ENCODE peak calls at places on chromosomes 12 and 14, in eight cellular contexts. One of them, this sample, is unnamed.

GRCh38 chr14:53193193-53193592 is 40.1 kb upstream of the DDHD1 start:
- DNase-seq in fibroblast of gingiva: no peak
- DNase-seq in NCI-H69: no peak
- DNase-seq in CD4-positive, CD25-positive, alpha-beta regulatory T cell: no peak
- DNase-seq in stimulated activated CD4-positive, alpha-beta T cell treated with anti-CD3 and anti-CD28 coated beads, Interleukin-1b, Interleukin-23, amount 100 ng/mL, for 4 hours: no peak
- DNase-seq in activated T-cell treated with anti-CD3 and anti-CD28 coated beads, Interleukin-2, amount 50 U/mL, for 72 hours: no peak
- DNase-seq in activated CD4-positive, alpha-beta T cell treated with anti-CD3 and anti-CD28 coated beads, Interleukin-2, amount 50 U/mL, for 1 hour: no peak
- DNase-seq in HEK293T: no peak
- DNase-seq in this sample: no peak

GRCh38 chr12:93848453-93849120 is 171.4 kb downstream of the CRADD start:
- DNase-seq in fibroblast of gingiva: no peak
- DNase-seq in NCI-H69: no peak
- DNase-seq in CD4-positive, CD25-positive, alpha-beta regulatory T cell: peak
- DNase-seq in stimulated activated CD4-positive, alpha-beta T cell treated with anti-CD3 and anti-CD28 coated beads, Interleukin-1b, Interleukin-23, amount 100 ng/mL, for 4 hours: no peak
- DNase-seq in activated T-cell treated with anti-CD3 and anti-CD28 coated beads, Interleukin-2, amount 50 U/mL, for 72 hours: no peak
- DNase-seq in activated CD4-positive, alpha-beta T cell treated with anti-CD3 and anti-CD28 coated beads, Interleukin-2, amount 50 U/mL, for 1 hour: no peak
- DNase-seq in HEK293T: no peak
- DNase-seq in this sample: no peak

GRCh38 chr12:104596876-104597833 is 140.4 kb downstream of the CHST11 start:
- DNase-seq in fibroblast of gingiva: no peak
- DNase-seq in NCI-H69: no peak
- DNase-seq in CD4-positive, CD25-positive, alpha-beta regulatory T cell: no peak
- DNase-seq in stimulated activated CD4-positive, alpha-beta T cell treated with anti-CD3 and anti-CD28 coated beads, Interleukin-1b, Interleukin-23, amount 100 ng/mL, for 4 hours: no peak
- DNase-seq in activated T-cell treated with anti-CD3 and anti-CD28 coated beads, Interleukin-2, amount 50 U/mL, for 72 hours: no peak
- DNase-seq in activated CD4-positive, alpha-beta T cell treated with anti-CD3 and anti-CD28 coated beads, Interleukin-2, amount 50 U/mL, for 1 hour: no peak
- DNase-seq in HEK293T: no peak
- DNase-seq in this sample: no peak

GRCh38 chr12:101941306-101942000 is 64.1 kb downstream of the DRAM1 start:
- DNase-seq in fibroblast of gingiva: no peak
- DNase-seq in NCI-H69: no peak
- DNase-seq in CD4-positive, CD25-positive, alpha-beta regulatory T cell: no peak
- DNase-seq in stimulated activated CD4-positive, alpha-beta T cell treated with anti-CD3 and anti-CD28 coated beads, Interleukin-1b, Interleukin-23, amount 100 ng/mL, for 4 hours: no peak
- DNase-seq in activated T-cell treated with anti-CD3 and anti-CD28 coated beads, Interleukin-2, amount 50 U/mL, for 72 hours: no peak
- DNase-seq in activated CD4-positive, alpha-beta T cell treated with anti-CD3 and anti-CD28 coated beads, Interleukin-2, amount 50 U/mL, for 1 hour: no peak
- DNase-seq in HEK293T: no peak
- DNase-seq in this sample: no peak

GRCh38 chr12:116102019-116102418 is 175.5 kb downstream of the MED13L start:
- DNase-seq in fibroblast of gingiva: no peak
- DNase-seq in NCI-H69: peak
- DNase-seq in CD4-positive, CD25-positive, alpha-beta regulatory T cell: no peak
- DNase-seq in stimulated activated CD4-positive, alpha-beta T cell treated with anti-CD3 and anti-CD28 coated beads, Interleukin-1b, Interleukin-23, amount 100 ng/mL, for 4 hours: no peak
- DNase-seq in activated T-cell treated with anti-CD3 and anti-CD28 coated beads, Interleukin-2, amount 50 U/mL, for 72 hours: no peak
- DNase-seq in activated CD4-positive, alpha-beta T cell treated with anti-CD3 and anti-CD28 coated beads, Interleukin-2, amount 50 U/mL, for 1 hour: no peak
- DNase-seq in HEK293T: no peak
- DNase-seq in this sample: no peak

GRCh38 chr14:22488522-22489246 is 100.3 kb downstream of the DAD1 start:
- DNase-seq in fibroblast of gingiva: no peak
- DNase-seq in NCI-H69: no peak
- DNase-seq in CD4-positive, CD25-positive, alpha-beta regulatory T cell: no peak
- DNase-seq in stimulated activated CD4-positive, alpha-beta T cell treated with anti-CD3 and anti-CD28 coated beads, Interleukin-1b, Interleukin-23, amount 100 ng/mL, for 4 hours: no peak
- DNase-seq in activated T-cell treated with anti-CD3 and anti-CD28 coated beads, Interleukin-2, amount 50 U/mL, for 72 hours: no peak
- DNase-seq in activated CD4-positive, alpha-beta T cell treated with anti-CD3 and anti-CD28 coated beads, Interleukin-2, amount 50 U/mL, for 1 hour: no peak
- DNase-seq in HEK293T: no peak
- DNase-seq in this sample: no peak

GRCh38 chr12:2324375-2324774 is 271.6 kb downstream of the CACNA1C start:
- DNase-seq in fibroblast of gingiva: no peak
- DNase-seq in NCI-H69: peak
- DNase-seq in CD4-positive, CD25-positive, alpha-beta regulatory T cell: no peak
- DNase-seq in stimulated activated CD4-positive, alpha-beta T cell treated with anti-CD3 and anti-CD28 coated beads, Interleukin-1b, Interleukin-23, amount 100 ng/mL, for 4 hours: no peak
- DNase-seq in activated T-cell treated with anti-CD3 and anti-CD28 coated beads, Interleukin-2, amount 50 U/mL, for 72 hours: no peak
- DNase-seq in activated CD4-positive, alpha-beta T cell treated with anti-CD3 and anti-CD28 coated beads, Interleukin-2, amount 50 U/mL, for 1 hour: no peak
- DNase-seq in HEK293T: no peak
- DNase-seq in this sample: no peak

GRCh38 chr14:67951529-67952120 is 132.0 kb downstream of the RAD51B start:
- DNase-seq in fibroblast of gingiva: peak
- DNase-seq in NCI-H69: no peak
- DNase-seq in CD4-positive, CD25-positive, alpha-beta regulatory T cell: no peak
- DNase-seq in stimulated activated CD4-positive, alpha-beta T cell treated with anti-CD3 and anti-CD28 coated beads, Interleukin-1b, Interleukin-23, amount 100 ng/mL, for 4 hours: no peak
- DNase-seq in activated T-cell treated with anti-CD3 and anti-CD28 coated beads, Interleukin-2, amount 50 U/mL, for 72 hours: no peak
- DNase-seq in activated CD4-positive, alpha-beta T cell treated with anti-CD3 and anti-CD28 coated beads, Interleukin-2, amount 50 U/mL, for 1 hour: no peak
- DNase-seq in HEK293T: no peak
- DNase-seq in this sample: no peak

GRCh38 chr14:100554082-100554677 is 33.0 kb downstream of the BEGAIN start:
- DNase-seq in fibroblast of gingiva: no peak
- DNase-seq in NCI-H69: no peak
- DNase-seq in CD4-positive, CD25-positive, alpha-beta regulatory T cell: no peak
- DNase-seq in stimulated activated CD4-positive, alpha-beta T cell treated with anti-CD3 and anti-CD28 coated beads, Interleukin-1b, Interleukin-23, amount 100 ng/mL, for 4 hours: no peak
- DNase-seq in activated T-cell treated with anti-CD3 and anti-CD28 coated beads, Interleukin-2, amount 50 U/mL, for 72 hours: no peak
- DNase-seq in activated CD4-positive, alpha-beta T cell treated with anti-CD3 and anti-CD28 coated beads, Interleukin-2, amount 50 U/mL, for 1 hour: no peak
- DNase-seq in HEK293T: no peak
- DNase-seq in this sample: no peak

GRCh38 chr14:96204151-96205058 is at the start of gene BDKRB2:
- DNase-seq in fibroblast of gingiva: peak
- DNase-seq in NCI-H69: peak
- DNase-seq in CD4-positive, CD25-positive, alpha-beta regulatory T cell: no peak
- DNase-seq in stimulated activated CD4-positive, alpha-beta T cell treated with anti-CD3 and anti-CD28 coated beads, Interleukin-1b, Interleukin-23, amount 100 ng/mL, for 4 hours: no peak
- DNase-seq in activated T-cell treated with anti-CD3 and anti-CD28 coated beads, Interleukin-2, amount 50 U/mL, for 72 hours: peak
- DNase-seq in activated CD4-positive, alpha-beta T cell treated with anti-CD3 and anti-CD28 coated beads, Interleukin-2, amount 50 U/mL, for 1 hour: no peak
- DNase-seq in HEK293T: peak
- DNase-seq in this sample: no peak